ENCODE peak calls at places on chromosomes 11 and 22, in ten cellular contexts. E is endodermal cell, O is H9, D is PC-9, I is body of pancreas, R is A549, Q is fibroblast of lung, K is adrenal gland, X is neural progenitor cell, V is heart right ventricle. Z is an unnamed sample. For H3K4me1, the result is how much of the 10 kb centered on the place peaks cover.

GRCh38 chr11:17570034-17570433 is 23.0 kb downstream of the OTOG start:
- DNase-seq in E (peak), O (peak), D (no peak), I (no peak), R (no peak), Q (no peak), K (no peak), X (no peak), V (no peak), Z (peak)

GRCh38 chr22:42283288-42284229 is 13.1 kb upstream of the TCF20 start:
- DNase-seq in E (peak), O (no peak), D (no peak), I (no peak), R (no peak), Q (peak), K (no peak), X (peak), V (no peak), Z (no peak)

GRCh38 chr22:46041642-46042041 is 64.7 kb upstream of the WNT7B start:
- DNase-seq in E (peak), O (no peak), D (no peak), I (peak), R (no peak), Q (no peak), K (no peak), X (no peak), V (no peak), Z (no peak)

GRCh38 chr11:95150977-95151684 is 61.5 kb downstream of the ENDOD1 start:
- DNase-seq in E (peak), O (peak), D (peak), I (peak), R (peak), Q (peak), K (peak), X (peak), V (peak), Z (peak)

GRCh38 chr11:33000181-33000580 is 15.5 kb upstream of the DEPDC7 start:
- DNase-seq in E (no peak), O (no peak), D (peak), I (no peak), R (no peak), Q (peak), K (no peak), X (no peak), V (no peak), Z (no peak)

GRCh38 chr22:50016988-50017700 is 4.6 kb upstream of the IL17REL start:
- DNase-seq in E (peak), O (no peak), D (no peak), I (no peak), R (no peak), Q (peak), K (no peak), X (peak), V (no peak), Z (no peak)

GRCh38 chr11:94297967-94298576 is 6.3 kb upstream of the IZUMO1R start:
- DNase-seq in E (peak), O (peak), D (no peak), I (no peak), R (no peak), Q (no peak), K (no peak), X (no peak), V (no peak), Z (no peak)

GRCh38 chr22:46021577-46021976 is 44.6 kb upstream of the WNT7B start:
- DNase-seq in E (no peak), O (no peak), D (no peak), I (peak), R (no peak), Q (no peak), K (no peak), X (no peak), V (no peak), Z (no peak)

GRCh38 chr11:122235615-122236014 is 119.6 kb upstream of the BLID start:
- DNase-seq in E (no peak), O (no peak), D (peak), I (peak), R (peak), Q (peak), K (no peak), X (no peak), V (peak), Z (no peak)

GRCh38 chr11:100687032-100687629 is at the start of gene ARHGAP42:
- DNase-seq in E (peak), O (peak), D (peak), I (peak), R (peak), Q (peak), K (peak), X (peak), V (peak), Z (no peak)

GRCh38 chr11:66762088-66762487 is 33.1 kb upstream of the SPTBN2 start:
- DNase-seq in E (no peak), O (no peak), D (no peak), I (no peak), R (no peak), Q (no peak), K (no peak), X (no peak), V (no peak), Z (no peak)

GRCh38 chr11:67280791-67281551 is 8.1 kb upstream of the ANKRD13D start:
- DNase-seq in E (no peak), O (no peak), D (no peak), I (peak), R (no peak), Q (no peak), K (peak), X (no peak), V (no peak), Z (no peak)

GRCh38 chr11:68021167-68021787 is 9.2 kb upstream of the NDUFS8 start:
- DNase-seq in E (peak), O (peak), D (peak), I (peak), R (peak), Q (no peak), K (peak), X (peak), V (no peak), Z (no peak)

GRCh38 chr11:14399087-14399486 is 40.1 kb upstream of the RRAS2 start:
- DNase-seq in E (no peak), O (no peak), D (no peak), I (no peak), R (no peak), Q (no peak), K (no peak), X (no peak), V (no peak), Z (no peak)

GRCh38 chr22:22740560-22741276 is 96.3 kb downstream of the GGTLC2 start:
- DNase-seq in E (no peak), O (no peak), D (no peak), I (no peak), R (no peak), Q (no peak), K (no peak), X (no peak), V (no peak), Z (no peak)

GRCh38 chr11:2974272-2974671 is 17.9 kb downstream of the NAP1L4 start:
- DNase-seq in E (no peak), O (no peak), D (no peak), I (no peak), R (no peak), Q (no peak), K (no peak), X (no peak), V (no peak), Z (no peak)

GRCh38 chr11:2976289-2977063 is 15.7 kb downstream of the NAP1L4 start:
- DNase-seq in E (no peak), O (no peak), D (no peak), I (no peak), R (no peak), Q (no peak), K (no peak), X (no peak), V (no peak), Z (no peak)

GRCh38 chr11:2977113-2977512 is 15.0 kb downstream of the NAP1L4 start:
- DNase-seq in E (no peak), O (no peak), D (no peak), I (no peak), R (no peak), Q (no peak), K (no peak), X (no peak), V (no peak), Z (no peak)

GRCh38 chr11:2980168-2980840 is 11.8 kb downstream of the NAP1L4 start:
- DNase-seq in E (no peak), O (no peak), D (no peak), I (no peak), R (no peak), Q (no peak), K (no peak), X (no peak), V (no peak), Z (no peak)

GRCh38 chr11:2975594-2975993 is 16.5 kb downstream of the NAP1L4 start:
- DNase-seq in E (peak), O (peak), D (no peak), I (no peak), R (peak), Q (no peak), K (no peak), X (peak), V (peak), Z (no peak)
- TF ChIP-seq CTCF in E (peak), O (peak), D (peak), I (peak), R (peak), Q (peak), K (no peak), X (peak), V (peak), Z (peak)

GRCh38 chr22:48091060-48091650 is 1328.7 kb downstream of the TBC1D22A start:
- DNase-seq in E (peak), O (no peak), D (no peak), I (no peak), R (no peak), Q (no peak), K (no peak), X (no peak), V (no peak), Z (no peak)

GRCh38 chr22:48096846-48097665 is 1334.6 kb downstream of the TBC1D22A start:
- DNase-seq in E (peak), O (peak), D (no peak), I (no peak), R (no peak), Q (no peak), K (no peak), X (peak), V (no peak), Z (no peak)

GRCh38 chr22:48091656-48092223 is 1329.3 kb downstream of the TBC1D22A start:
- DNase-seq in E (peak), O (no peak), D (no peak), I (no peak), R (no peak), Q (no peak), K (peak), X (no peak), V (no peak), Z (no peak)

GRCh38 chr22:48096411-48096810 is 1334.0 kb downstream of the TBC1D22A start:
- DNase-seq in E (peak), O (no peak), D (no peak), I (no peak), R (no peak), Q (no peak), K (no peak), X (no peak), V (no peak), Z (no peak)

GRCh38 chr22:48093981-48094380 is 1331.5 kb downstream of the TBC1D22A start:
- DNase-seq in E (no peak), O (peak), D (no peak), I (no peak), R (no peak), Q (no peak), K (peak), X (no peak), V (no peak), Z (no peak)
- H3K4me1 ChIP-seq in E (under half), O (under half), D (under half), I (under half), R (under half), Q (under half), K (under half), X (under half), V (under half), Z (under half)

GRCh38 chr11:84899740-84900139 is 727.4 kb downstream of the DLG2 start:
- DNase-seq in E (peak), O (peak), D (no peak), I (no peak), R (peak), Q (peak), K (no peak), X (peak), V (no peak), Z (no peak)
- TF ChIP-seq CTCF in E (peak), O (peak), D (peak), I (no peak), R (no peak), Q (no peak), K (no peak), X (peak), V (no peak), Z (no peak)

DNA sequence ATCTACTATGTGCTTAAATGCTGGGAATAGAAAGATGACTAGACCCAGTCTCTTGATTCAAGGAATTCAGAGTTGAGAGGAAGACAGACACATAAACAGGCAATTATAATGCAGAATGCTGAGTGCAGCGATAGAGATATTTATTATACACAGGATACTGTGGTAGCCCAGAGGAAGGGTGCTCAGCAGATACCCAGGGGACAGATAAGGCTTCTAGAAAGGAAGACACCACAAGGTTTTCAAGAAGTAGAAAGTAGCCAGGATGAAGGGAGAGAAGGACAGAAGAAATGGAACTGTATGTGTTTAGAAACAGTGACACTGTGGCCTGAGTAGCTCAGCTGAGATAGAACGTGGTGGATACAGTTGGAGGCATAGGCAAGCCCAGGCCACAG is 79.4 kb upstream of the NNMT start:
- DNase-seq in E (no peak), O (no peak), D (no peak), I (no peak), R (no peak), Q (no peak), K (no peak), X (no peak), V (no peak), Z (no peak)
- H3K4me1 ChIP-seq in E (under half), O (under half), D (under half), I (under half), R (under half), Q (under half), K (under half), X (half or more), V (half or more), Z (half or more)

DNA sequence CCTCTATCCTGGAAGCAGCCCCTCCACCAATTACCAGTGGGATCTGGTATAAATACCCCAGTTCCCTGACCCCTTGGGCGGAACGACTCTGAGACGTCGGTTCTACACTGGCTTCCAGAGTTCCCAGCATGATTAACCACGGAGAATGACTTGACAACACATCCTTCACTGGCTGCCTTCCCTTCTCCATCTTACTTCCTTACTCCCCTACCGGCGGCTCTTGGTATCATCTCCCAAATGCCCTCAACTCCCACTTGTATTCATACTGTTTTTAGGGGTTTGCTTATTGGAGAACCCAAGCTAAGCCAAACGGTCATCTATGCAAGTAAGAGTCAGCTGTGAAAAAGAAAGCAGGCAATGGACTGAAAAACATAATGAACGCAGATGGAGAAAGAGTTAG is 56.1 kb downstream of the APOL3 start:
- DNase-seq in E (peak), O (no peak), D (no peak), I (no peak), R (no peak), Q (no peak), K (no peak), X (peak), V (no peak), Z (no peak)
- TF ChIP-seq CTCF in E (peak), O (peak), D (no peak), I (no peak), R (no peak), Q (no peak), K (no peak), X (peak), V (no peak), Z (no peak)

GRCh38 chr22:37308385-37309200 is 26.3 kb downstream of the CYTH4 start:
- DNase-seq in E (no peak), O (no peak), D (no peak), I (no peak), R (no peak), Q (no peak), K (no peak), X (no peak), V (no peak), Z (no peak)

GRCh38 chr22:37310815-37311595 is 28.7 kb downstream of the CYTH4 start:
- DNase-seq in E (no peak), O (no peak), D (no peak), I (no peak), R (no peak), Q (no peak), K (no peak), X (no peak), V (no peak), Z (no peak)

GRCh38 chr22:37311761-37312312 is 29.5 kb downstream of the CYTH4 start:
- DNase-seq in E (no peak), O (no peak), D (no peak), I (no peak), R (no peak), Q (no peak), K (no peak), X (no peak), V (no peak), Z (no peak)

GRCh38 chr22:37309221-37310074 is 27.1 kb downstream of the CYTH4 start:
- DNase-seq in E (no peak), O (no peak), D (no peak), I (no peak), R (no peak), Q (no peak), K (no peak), X (no peak), V (no peak), Z (no peak)

DNA sequence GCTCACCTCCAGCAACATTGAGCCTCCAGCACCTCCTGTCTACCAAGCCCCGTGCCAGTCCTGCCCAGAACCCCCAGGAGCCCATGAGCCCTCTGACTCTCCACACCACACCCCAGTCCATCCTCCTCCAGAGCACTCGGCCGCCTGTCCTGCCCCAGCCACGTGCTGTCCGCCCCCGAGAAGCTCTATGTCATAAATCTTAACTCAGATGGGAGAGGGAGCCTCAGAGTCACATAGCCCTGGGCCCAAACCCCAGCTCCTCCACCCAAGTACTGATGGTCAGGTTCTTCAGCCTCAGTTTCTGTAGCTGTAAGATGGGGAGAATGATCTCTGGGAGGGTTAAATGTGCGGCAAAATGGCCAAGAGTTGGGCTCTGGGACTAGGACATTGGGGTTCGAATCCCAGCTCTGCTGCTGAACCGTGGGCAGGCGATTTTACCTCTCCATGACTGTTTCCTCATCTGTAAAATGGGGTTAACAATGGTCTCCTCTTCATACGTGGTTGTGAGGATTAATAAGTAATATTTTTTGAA is 27.8 kb downstream of the CYTH4 start:
- DNase-seq in E (no peak), O (no peak), D (no peak), I (no peak), R (no peak), Q (no peak), K (no peak), X (no peak), V (no peak), Z (no peak)
- H3K4me1 ChIP-seq in E (under half), O (under half), D (under half), I (under half), R (half or more), Q (under half), K (under half), X (under half), V (half or more), Z (under half)

GRCh38 chr11:5449023-5449422 is at the start of gene OR51I2:
- DNase-seq in E (no peak), O (no peak), D (no peak), I (no peak), R (no peak), Q (no peak), K (no peak), X (no peak), V (no peak), Z (no peak)

GRCh38 chr11:5449432-5449831 is 309 bp downstream of the OR51I2 start:
- DNase-seq in E (no peak), O (no peak), D (no peak), I (no peak), R (no peak), Q (no peak), K (no peak), X (no peak), V (no peak), Z (no peak)

DNA sequence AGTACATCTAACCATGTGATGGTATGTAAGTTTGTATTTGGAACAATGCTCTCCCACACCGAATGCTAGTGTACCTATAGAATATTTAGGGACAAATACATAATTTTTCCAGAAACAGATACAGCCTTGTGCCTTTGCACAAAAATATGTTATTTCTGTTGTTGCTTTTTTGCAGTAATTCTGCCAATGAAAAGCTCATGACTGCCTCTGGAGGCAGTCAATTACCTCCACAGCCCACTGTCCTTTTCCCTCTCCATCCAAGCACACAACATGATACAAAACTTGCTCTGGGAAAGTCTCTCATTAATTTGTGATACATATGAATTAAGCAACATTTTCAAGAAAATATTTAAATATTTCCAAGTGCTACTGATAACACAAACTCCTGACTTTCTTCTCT is 3.6 kb downstream of the OR51I2 start:
- DNase-seq in E (no peak), O (no peak), D (no peak), I (no peak), R (no peak), Q (no peak), K (no peak), X (no peak), V (no peak), Z (no peak)
- TF ChIP-seq CTCF in E (peak), O (peak), D (no peak), I (no peak), R (no peak), Q (no peak), K (no peak), X (peak), V (no peak), Z (no peak)

GRCh38 chr11:1001682-1002081 is 34.8 kb downstream of the MUC6 start:
- DNase-seq in E (no peak), O (no peak), D (no peak), I (no peak), R (no peak), Q (no peak), K (no peak), X (no peak), V (no peak), Z (no peak)
- H3K4me1 ChIP-seq in E (under half), O (under half), D (under half), I (under half), R (under half), Q (under half), K (under half), X (under half), V (under half), Z (under half)

GRCh38 chr22:48943567-48944432 is 883.9 kb downstream of the BRD1 start:
- DNase-seq in E (peak), O (peak), D (no peak), I (no peak), R (peak), Q (no peak), K (no peak), X (peak), V (no peak), Z (peak)
- TF ChIP-seq CTCF in E (peak), O (peak), D (peak), I (peak), R (peak), Q (no peak), K (peak), X (peak), V (peak), Z (no peak)

Z was measured in vagina.